ENCODE peak calls at places on chromosomes 4 and X, in four cellular contexts. One of them, this sample, is unnamed.

GRCh38 chr4:152981278-152981677 is 45.2 kb downstream of the FHDC1 start:
- DNase-seq in GM13976: no peak
- DNase-seq in HuH-7: no peak
- DNase-seq in ACHN: no peak
- DNase-seq in this sample: no peak

GRCh38 chrX:49238735-49239134 is 3.5 kb downstream of the CCDC22 start:
- DNase-seq in GM13976: no peak
- DNase-seq in HuH-7: no peak
- DNase-seq in ACHN: no peak
- DNase-seq in this sample: no peak

GRCh38 chr4:69951602-69952001 is 13.9 kb downstream of the CSN2 start:
- DNase-seq in GM13976: no peak
- DNase-seq in HuH-7: no peak
- DNase-seq in ACHN: no peak
- DNase-seq in this sample: no peak

GRCh38 chr4:24890561-24890960 is 22.3 kb downstream of the CCDC149 start:
- DNase-seq in GM13976: no peak
- DNase-seq in HuH-7: no peak
- DNase-seq in ACHN: no peak
- DNase-seq in this sample: no peak

GRCh38 chr4:71583971-71584370 is 199.9 kb downstream of the GC start:
- DNase-seq in GM13976: no peak
- DNase-seq in HuH-7: no peak
- DNase-seq in ACHN: no peak
- DNase-seq in this sample: no peak

GRCh38 chrX:149504226-149504914 is 736 bp downstream of the IDS start:
- DNase-seq in GM13976: peak
- DNase-seq in HuH-7: peak
- DNase-seq in ACHN: peak
- DNase-seq in this sample: no peak

GRCh38 chr4:100042235-100042634 is 92.2 kb upstream of the H2AZ1 start:
- DNase-seq in GM13976: no peak
- DNase-seq in HuH-7: peak
- DNase-seq in ACHN: no peak
- DNase-seq in this sample: no peak

GRCh38 chr4:41362647-41363383 is 106.1 kb downstream of the UCHL1 start:
- DNase-seq in GM13976: no peak
- DNase-seq in HuH-7: no peak
- DNase-seq in ACHN: no peak
- DNase-seq in this sample: no peak

GRCh38 chr4:183906736-183907651 is 1.9 kb downstream of the STOX2 start:
- DNase-seq in GM13976: no peak
- DNase-seq in HuH-7: peak
- DNase-seq in ACHN: no peak
- DNase-seq in this sample: peak

GRCh38 chr4:6686104-6686787 is 7.4 kb upstream of the S100P start:
- DNase-seq in GM13976: no peak
- DNase-seq in HuH-7: no peak
- DNase-seq in ACHN: no peak
- DNase-seq in this sample: no peak

GRCh38 chrX:69815519-69815918 is 199.6 kb downstream of the EDA start:
- DNase-seq in GM13976: no peak
- DNase-seq in HuH-7: no peak
- DNase-seq in ACHN: no peak
- DNase-seq in this sample: no peak

GRCh38 chr4:169208090-169208455 is 62.7 kb downstream of the SH3RF1 start:
- DNase-seq in GM13976: no peak
- DNase-seq in HuH-7: no peak
- DNase-seq in ACHN: no peak
- DNase-seq in this sample: no peak

GRCh38 chr4:145842224-145842887 is 96.3 kb downstream of the ZNF827 start:
- DNase-seq in GM13976: no peak
- DNase-seq in HuH-7: no peak
- DNase-seq in ACHN: no peak
- DNase-seq in this sample: no peak

GRCh38 chrX:23845316-23845932 is 62.3 kb downstream of the APOO start:
- DNase-seq in GM13976: no peak
- DNase-seq in HuH-7: no peak
- DNase-seq in ACHN: no peak
- DNase-seq in this sample: no peak

GRCh38 chr4:164977243-164978164 is at the start of gene TRIM61:
- DNase-seq in GM13976: peak
- DNase-seq in HuH-7: no peak
- DNase-seq in ACHN: no peak
- DNase-seq in this sample: peak

GRCh38 chr4:10643600-10644425 is 40.8 kb downstream of the CLNK start:
- DNase-seq in GM13976: no peak
- DNase-seq in HuH-7: no peak
- DNase-seq in ACHN: peak
- DNase-seq in this sample: no peak

GRCh38 chrX:153832732-153833131 is 2.4 kb upstream of the PDZD4 start:
- DNase-seq in GM13976: no peak
- DNase-seq in HuH-7: no peak
- DNase-seq in ACHN: no peak
- DNase-seq in this sample: no peak

This sample was measured in left cardiac atrium.